ENCODE peak calls at places on chromosomes 4 and X, in nine cellular contexts. One of them, this sample, is unnamed.

GRCh38 chrX:45230410-45230809 is 29.7 kb upstream of the DIPK2B start:
- DNase-seq in PC-9: no peak
- DNase-seq in fibroblast of lung: no peak
- DNase-seq in K562: no peak
- DNase-seq in cardiac fibroblast: no peak
- DNase-seq in AG09309: no peak
- DNase-seq in body of pancreas: no peak
- DNase-seq in IMR-90: no peak
- DNase-seq in CD4-positive, alpha-beta T cell: no peak
- DNase-seq in this sample: no peak

GRCh38 chr4:37641886-37642849 is 44.0 kb downstream of the RELL1 start:
- DNase-seq in AG09309: no peak
- DNase-seq in IMR-90: no peak
- DNase-seq in CD4-positive, alpha-beta T cell: no peak
- DNase-seq in cardiac fibroblast: no peak
- DNase-seq in body of pancreas: no peak
- DNase-seq in fibroblast of lung: no peak
- DNase-seq in PC-9: no peak
- DNase-seq in K562: no peak
- DNase-seq in this sample: no peak

GRCh38 chr4:74311696-74312313 is 3.5 kb downstream of the EPGN start:
- DNase-seq in cardiac fibroblast: peak
- DNase-seq in PC-9: no peak
- DNase-seq in fibroblast of lung: peak
- DNase-seq in IMR-90: peak
- DNase-seq in body of pancreas: peak
- DNase-seq in K562: no peak
- DNase-seq in CD4-positive, alpha-beta T cell: no peak
- DNase-seq in AG09309: no peak
- DNase-seq in this sample: peak

GRCh38 chr4:145870155-145871020 is 68.2 kb downstream of the ZNF827 start:
- DNase-seq in PC-9: no peak
- DNase-seq in CD4-positive, alpha-beta T cell: no peak
- DNase-seq in AG09309: no peak
- DNase-seq in IMR-90: no peak
- DNase-seq in body of pancreas: no peak
- DNase-seq in cardiac fibroblast: no peak
- DNase-seq in K562: no peak
- DNase-seq in fibroblast of lung: no peak
- DNase-seq in this sample: no peak

GRCh38 chr4:62814510-62815047 is 1594.7 kb downstream of the TECRL start:
- DNase-seq in K562: no peak
- DNase-seq in PC-9: no peak
- DNase-seq in AG09309: no peak
- DNase-seq in cardiac fibroblast: no peak
- DNase-seq in CD4-positive, alpha-beta T cell: no peak
- DNase-seq in IMR-90: no peak
- DNase-seq in body of pancreas: no peak
- DNase-seq in fibroblast of lung: no peak
- DNase-seq in this sample: no peak

GRCh38 chr4:163611172-163611571 is 116.7 kb downstream of the TMA16 start:
- DNase-seq in cardiac fibroblast: no peak
- DNase-seq in K562: no peak
- DNase-seq in AG09309: no peak
- DNase-seq in PC-9: no peak
- DNase-seq in CD4-positive, alpha-beta T cell: no peak
- DNase-seq in body of pancreas: peak
- DNase-seq in fibroblast of lung: no peak
- DNase-seq in IMR-90: no peak
- DNase-seq in this sample: no peak

GRCh38 chrX:149365061-149365460 is 140.0 kb downstream of the IDS start:
- DNase-seq in body of pancreas: no peak
- DNase-seq in fibroblast of lung: peak
- DNase-seq in AG09309: no peak
- DNase-seq in IMR-90: no peak
- DNase-seq in PC-9: no peak
- DNase-seq in K562: no peak
- DNase-seq in cardiac fibroblast: no peak
- DNase-seq in CD4-positive, alpha-beta T cell: no peak
- DNase-seq in this sample: no peak

GRCh38 chr4:24984602-24985532 is 45.9 kb downstream of the LGI2 start:
- DNase-seq in K562: no peak
- DNase-seq in IMR-90: no peak
- DNase-seq in AG09309: no peak
- DNase-seq in body of pancreas: no peak
- DNase-seq in PC-9: no peak
- DNase-seq in cardiac fibroblast: no peak
- DNase-seq in fibroblast of lung: no peak
- DNase-seq in CD4-positive, alpha-beta T cell: no peak
- DNase-seq in this sample: no peak

GRCh38 chr4:180789929-180790328 is 1453.3 kb upstream of the TENM3 start:
- DNase-seq in cardiac fibroblast: no peak
- DNase-seq in IMR-90: no peak
- DNase-seq in fibroblast of lung: no peak
- DNase-seq in body of pancreas: no peak
- DNase-seq in CD4-positive, alpha-beta T cell: no peak
- DNase-seq in K562: no peak
- DNase-seq in AG09309: no peak
- DNase-seq in PC-9: no peak
- DNase-seq in this sample: no peak

GRCh38 chr4:14294611-14295010 is 667.1 kb upstream of the BOD1L1 start:
- DNase-seq in fibroblast of lung: peak
- DNase-seq in IMR-90: peak
- DNase-seq in AG09309: no peak
- DNase-seq in K562: no peak
- DNase-seq in PC-9: no peak
- DNase-seq in cardiac fibroblast: peak
- DNase-seq in body of pancreas: no peak
- DNase-seq in CD4-positive, alpha-beta T cell: no peak
- DNase-seq in this sample: no peak

GRCh38 chr4:5517372-5517771 is 191.0 kb downstream of the EVC2 start:
- DNase-seq in cardiac fibroblast: no peak
- DNase-seq in IMR-90: peak
- DNase-seq in CD4-positive, alpha-beta T cell: no peak
- DNase-seq in AG09309: no peak
- DNase-seq in body of pancreas: no peak
- DNase-seq in fibroblast of lung: peak
- DNase-seq in K562: no peak
- DNase-seq in PC-9: no peak
- DNase-seq in this sample: no peak

GRCh38 chr4:138561906-138562305 is 319.8 kb upstream of the SLC7A11 start:
- DNase-seq in K562: no peak
- DNase-seq in AG09309: no peak
- DNase-seq in CD4-positive, alpha-beta T cell: no peak
- DNase-seq in body of pancreas: no peak
- DNase-seq in cardiac fibroblast: no peak
- DNase-seq in fibroblast of lung: no peak
- DNase-seq in PC-9: no peak
- DNase-seq in IMR-90: no peak
- DNase-seq in this sample: no peak

GRCh38 chrX:153392642-153393321 is 8.4 kb downstream of the PNMA6E start:
- DNase-seq in cardiac fibroblast: no peak
- DNase-seq in fibroblast of lung: no peak
- DNase-seq in CD4-positive, alpha-beta T cell: no peak
- DNase-seq in body of pancreas: no peak
- DNase-seq in PC-9: no peak
- DNase-seq in K562: no peak
- DNase-seq in AG09309: no peak
- DNase-seq in IMR-90: no peak
- DNase-seq in this sample: no peak

GRCh38 chr4:111943796-111944203 is 201.5 kb upstream of the FAM241A start:
- DNase-seq in AG09309: no peak
- DNase-seq in PC-9: peak
- DNase-seq in fibroblast of lung: peak
- DNase-seq in cardiac fibroblast: peak
- DNase-seq in IMR-90: no peak
- DNase-seq in K562: peak
- DNase-seq in body of pancreas: peak
- DNase-seq in CD4-positive, alpha-beta T cell: no peak
- DNase-seq in this sample: peak

GRCh38 chrX:119682019-119682989 is 10.7 kb downstream of the SEPTIN6 start:
- DNase-seq in K562: no peak
- DNase-seq in IMR-90: no peak
- DNase-seq in CD4-positive, alpha-beta T cell: peak
- DNase-seq in body of pancreas: no peak
- DNase-seq in AG09309: no peak
- DNase-seq in PC-9: no peak
- DNase-seq in fibroblast of lung: no peak
- DNase-seq in cardiac fibroblast: no peak
- DNase-seq in this sample: no peak

DNA sequence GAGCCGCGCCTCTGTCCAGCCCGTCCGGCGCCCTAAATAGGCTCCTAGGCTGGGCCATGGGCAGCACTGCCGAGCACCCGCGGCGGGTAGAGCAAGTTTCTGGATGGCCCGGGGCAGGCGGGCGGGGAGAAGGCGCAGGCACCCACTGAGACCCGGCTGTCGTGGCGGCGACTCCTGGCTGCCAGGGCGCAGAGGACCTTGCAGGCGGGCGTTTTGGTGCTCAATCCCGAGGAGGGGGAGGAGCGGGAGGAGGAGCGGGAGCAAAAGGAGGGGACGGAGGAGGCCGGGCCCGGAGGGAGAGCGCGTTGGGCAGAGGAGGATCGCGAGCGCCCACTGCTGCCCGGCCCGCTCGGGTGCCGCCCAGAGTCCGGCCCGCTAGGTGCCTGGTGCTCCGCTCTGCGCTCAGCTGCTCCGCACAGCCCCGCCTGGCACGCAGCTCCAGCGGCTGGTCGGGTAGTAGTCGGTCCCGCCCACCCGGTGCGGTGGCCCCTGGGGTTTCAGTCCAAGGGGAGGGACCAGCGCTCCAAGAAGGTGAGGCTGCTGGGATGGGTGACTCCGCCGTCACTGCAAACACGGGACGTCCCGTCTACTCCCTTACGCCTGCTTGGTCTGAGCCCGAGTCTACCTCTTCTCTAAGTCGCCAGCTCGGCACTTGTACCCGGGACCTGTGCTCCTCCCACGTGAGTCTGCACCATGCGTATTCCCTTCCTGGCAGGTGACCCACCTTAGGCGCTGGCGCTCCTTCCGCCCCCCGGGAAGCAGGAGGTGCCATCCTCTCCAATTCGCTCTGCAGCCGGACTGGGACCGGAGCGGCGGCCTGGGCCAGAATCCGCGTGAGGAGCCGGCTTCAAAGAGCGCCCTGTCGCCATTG is at the start of gene HS3ST1:
- DNase-seq in AG09309: no peak
- DNase-seq in PC-9: peak
- DNase-seq in IMR-90: peak
- DNase-seq in body of pancreas: peak
- DNase-seq in fibroblast of lung: peak
- DNase-seq in cardiac fibroblast: peak
- DNase-seq in K562: no peak
- DNase-seq in CD4-positive, alpha-beta T cell: peak
- DNase-seq in this sample: peak
- TF ChIP-seq CTCF in AG09309: no peak
- TF ChIP-seq CTCF in PC-9: peak
- TF ChIP-seq CTCF in IMR-90: peak
- TF ChIP-seq CTCF in body of pancreas: peak
- TF ChIP-seq CTCF in fibroblast of lung: peak
- TF ChIP-seq CTCF in cardiac fibroblast: peak
- TF ChIP-seq CTCF in K562: no peak
- TF ChIP-seq CTCF in CD4-positive, alpha-beta T cell: no peak
- TF ChIP-seq CTCF in this sample: peak

DNA sequence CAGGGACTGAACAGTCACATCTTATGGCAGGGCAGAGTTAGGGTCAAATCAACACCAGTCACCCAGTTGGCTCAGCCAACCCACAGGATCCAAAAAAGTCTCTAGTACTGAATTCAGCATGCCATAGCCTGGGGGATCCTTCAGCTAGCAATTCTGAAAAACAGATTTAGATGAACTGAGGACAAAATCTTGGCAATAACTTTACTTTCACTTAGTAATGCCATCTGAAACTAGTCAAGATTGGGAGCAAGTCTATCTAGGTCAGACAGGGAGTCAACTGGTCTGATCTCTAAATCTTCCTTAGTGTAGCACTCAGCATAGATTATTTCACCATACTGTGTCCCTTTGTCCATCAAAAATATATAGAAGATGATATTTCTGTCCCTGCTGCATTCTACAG is 76.0 kb downstream of the HHIP start:
- DNase-seq in cardiac fibroblast: no peak
- DNase-seq in AG09309: no peak
- DNase-seq in body of pancreas: no peak
- DNase-seq in fibroblast of lung: no peak
- DNase-seq in K562: no peak
- DNase-seq in CD4-positive, alpha-beta T cell: no peak
- DNase-seq in IMR-90: no peak
- DNase-seq in PC-9: no peak
- DNase-seq in this sample: no peak
- TF ChIP-seq CTCF in cardiac fibroblast: no peak
- TF ChIP-seq CTCF in AG09309: no peak
- TF ChIP-seq CTCF in body of pancreas: no peak
- TF ChIP-seq CTCF in fibroblast of lung: no peak
- TF ChIP-seq CTCF in K562: no peak
- TF ChIP-seq CTCF in CD4-positive, alpha-beta T cell: no peak
- TF ChIP-seq CTCF in IMR-90: no peak
- TF ChIP-seq CTCF in PC-9: no peak
- TF ChIP-seq CTCF in this sample: no peak

GRCh38 chrX:4550018-4550417 is 836.6 kb upstream of the PRKX start:
- DNase-seq in IMR-90: no peak
- DNase-seq in PC-9: no peak
- DNase-seq in K562: no peak
- DNase-seq in cardiac fibroblast: no peak
- DNase-seq in AG09309: no peak
- DNase-seq in body of pancreas: no peak
- DNase-seq in fibroblast of lung: no peak
- DNase-seq in CD4-positive, alpha-beta T cell: no peak
- DNase-seq in this sample: no peak
- TF ChIP-seq CTCF in IMR-90: no peak
- TF ChIP-seq CTCF in PC-9: peak
- TF ChIP-seq CTCF in K562: no peak
- TF ChIP-seq CTCF in cardiac fibroblast: no peak
- TF ChIP-seq CTCF in AG09309: no peak
- TF ChIP-seq CTCF in body of pancreas: no peak
- TF ChIP-seq CTCF in fibroblast of lung: no peak
- TF ChIP-seq CTCF in CD4-positive, alpha-beta T cell: no peak
- TF ChIP-seq CTCF in this sample: no peak

GRCh38 chr4:11949355-11949754 is 520.7 kb upstream of the HS3ST1 start:
- DNase-seq in body of pancreas: no peak
- DNase-seq in AG09309: no peak
- DNase-seq in cardiac fibroblast: no peak
- DNase-seq in fibroblast of lung: no peak
- DNase-seq in K562: no peak
- DNase-seq in CD4-positive, alpha-beta T cell: no peak
- DNase-seq in IMR-90: no peak
- DNase-seq in PC-9: no peak
- DNase-seq in this sample: no peak

DNA sequence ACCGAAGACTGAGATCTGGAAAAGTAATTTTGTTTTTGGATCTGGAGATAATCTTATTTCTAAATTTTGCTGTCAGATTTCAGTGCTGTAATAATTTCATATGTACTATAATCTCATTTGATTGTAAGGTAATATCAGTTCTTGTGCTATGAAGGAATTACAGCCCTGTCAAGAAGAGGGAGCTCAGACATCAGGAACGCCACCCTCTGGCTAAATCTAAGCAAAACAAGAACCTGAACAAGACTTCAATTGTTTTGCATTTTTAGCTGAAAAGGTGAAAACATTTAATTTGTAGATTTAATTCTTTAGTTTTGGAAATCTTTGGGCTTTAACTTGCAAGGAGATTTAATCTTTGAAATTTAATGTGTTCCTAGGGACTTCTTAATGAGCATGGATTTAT is 525.4 kb upstream of the HS3ST1 start:
- DNase-seq in K562: no peak
- DNase-seq in AG09309: no peak
- DNase-seq in body of pancreas: no peak
- DNase-seq in fibroblast of lung: no peak
- DNase-seq in IMR-90: no peak
- DNase-seq in cardiac fibroblast: peak
- DNase-seq in CD4-positive, alpha-beta T cell: no peak
- DNase-seq in PC-9: no peak
- DNase-seq in this sample: peak
- TF ChIP-seq CTCF in K562: no peak
- TF ChIP-seq CTCF in AG09309: no peak
- TF ChIP-seq CTCF in body of pancreas: peak
- TF ChIP-seq CTCF in fibroblast of lung: peak
- TF ChIP-seq CTCF in IMR-90: no peak
- TF ChIP-seq CTCF in cardiac fibroblast: peak
- TF ChIP-seq CTCF in CD4-positive, alpha-beta T cell: no peak
- TF ChIP-seq CTCF in PC-9: peak
- TF ChIP-seq CTCF in this sample: peak

This sample was measured in endothelial cell.